ENCODE peak calls at places on chromosome 2, in four cellular contexts. E, L, T and N are unnamed samples. For H3K4me1, the result is how much of the 10 kb centered on the place peaks cover.

GRCh38 chr2:8606226-8606625 is 75.6 kb upstream of the ID2 start:
- DNase-seq in T (no peak), E (peak), L (no peak), N (no peak)

GRCh38 chr2:119683717-119684443 is 4.9 kb downstream of the TMEM177 start:
- DNase-seq in E (no peak), L (peak), T (no peak), N (no peak)

GRCh38 chr2:180291060-180291459 is 284.0 kb upstream of the CWC22 start:
- DNase-seq in T (no peak), L (no peak), E (no peak), N (no peak)

GRCh38 chr2:109707281-109708147 is 86.6 kb upstream of the RGPD5 start:
- DNase-seq in L (no peak), E (no peak), T (no peak), N (no peak)

GRCh38 chr2:216139884-216140283 is 30.7 kb downstream of the XRCC5 start:
- DNase-seq in E (peak), T (peak), L (no peak), N (peak)

GRCh38 chr2:192035731-192036442 is 158.8 kb downstream of the TMEFF2 start:
- DNase-seq in L (no peak), E (no peak), T (no peak), N (no peak)

GRCh38 chr2:148812306-148812705 is 62.7 kb upstream of the KIF5C start:
- DNase-seq in E (no peak), T (no peak), L (no peak), N (peak)

GRCh38 chr2:56132138-56132537 is 51.7 kb upstream of the CCDC85A start:
- DNase-seq in L (no peak), T (peak), E (peak), N (no peak)

GRCh38 chr2:19545507-19545906 is 187.1 kb upstream of the OSR1 start:
- DNase-seq in L (no peak), T (peak), E (no peak), N (no peak)

DNA sequence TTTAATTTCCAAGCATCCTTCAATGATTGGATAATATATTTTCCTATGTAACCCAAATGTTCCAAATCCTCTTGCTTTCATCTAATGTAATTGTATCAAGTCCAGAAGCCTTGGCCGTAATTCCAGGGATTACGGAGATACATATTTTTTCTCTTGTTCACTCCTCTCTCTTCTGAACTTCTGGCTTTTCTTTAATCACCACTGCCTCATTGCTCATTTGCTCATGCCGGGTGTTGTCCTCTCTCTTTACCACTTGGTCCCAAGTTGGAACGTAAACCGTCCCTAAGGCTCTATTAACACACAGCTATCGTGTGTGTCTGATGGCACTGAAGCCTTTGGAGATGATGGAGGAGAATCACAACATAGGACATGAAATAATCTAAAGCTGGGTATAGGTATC is 188.7 kb upstream of the COL3A1 start:
- DNase-seq in L (no peak), E (no peak), T (no peak), N (no peak)
- H3K4me1 ChIP-seq in L (under half), E (under half), T (under half), N (under half)

DNA sequence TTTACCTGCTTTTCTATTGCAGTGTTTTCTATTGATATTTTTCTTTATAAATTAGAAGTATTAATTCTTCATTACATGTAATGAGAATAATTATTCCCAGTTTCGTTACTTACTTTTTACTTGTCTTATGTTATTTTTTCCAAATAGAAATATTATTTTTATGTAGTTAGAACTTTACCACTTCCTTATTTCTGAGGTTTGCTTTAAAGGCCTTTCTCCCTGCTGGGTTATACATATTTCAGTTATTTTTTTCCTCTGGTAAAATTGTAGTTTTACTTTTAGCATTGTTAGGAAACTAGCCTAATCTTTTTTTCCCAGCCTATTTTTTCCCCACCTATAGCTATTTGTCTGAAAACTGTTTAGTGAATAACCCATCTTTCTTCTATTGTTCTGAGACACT is 17.1 kb downstream of the RNF144A start:
- DNase-seq in E (no peak), L (no peak), T (no peak), N (no peak)
- H3K4me1 ChIP-seq in E (under half), L (under half), T (under half), N (half or more)

GRCh38 chr2:46306988-46307655 is 9.9 kb downstream of the EPAS1 start:
- DNase-seq in T (no peak), E (no peak), L (peak), N (no peak)

GRCh38 chr2:46305177-46305576 is 8.0 kb downstream of the EPAS1 start:
- DNase-seq in L (no peak), T (no peak), E (no peak), N (no peak)

GRCh38 chr2:46304635-46305034 is 7.4 kb downstream of the EPAS1 start:
- DNase-seq in T (no peak), L (no peak), E (no peak), N (no peak)

GRCh38 chr2:46305767-46306166 is 8.6 kb downstream of the EPAS1 start:
- DNase-seq in L (no peak), E (no peak), T (no peak), N (no peak)

GRCh38 chr2:46306320-46306719 is 9.1 kb downstream of the EPAS1 start:
- DNase-seq in T (no peak), E (no peak), L (no peak), N (peak)
- H3K4me1 ChIP-seq in T (under half), E (under half), L (under half), N (half or more)

GRCh38 chr2:226098861-226099466 is 699.5 kb downstream of the NYAP2 start:
- DNase-seq in L (no peak), E (no peak), T (no peak), N (no peak)
- H3K4me1 ChIP-seq in L (under half), E (under half), T (under half), N (under half)

GRCh38 chr2:220278022-220278421 is 650.6 kb downstream of the SLC4A3 start:
- DNase-seq in L (no peak), E (no peak), T (no peak), N (no peak)
- H3K4me1 ChIP-seq in L (under half), E (under half), T (under half), N (under half)

DNA sequence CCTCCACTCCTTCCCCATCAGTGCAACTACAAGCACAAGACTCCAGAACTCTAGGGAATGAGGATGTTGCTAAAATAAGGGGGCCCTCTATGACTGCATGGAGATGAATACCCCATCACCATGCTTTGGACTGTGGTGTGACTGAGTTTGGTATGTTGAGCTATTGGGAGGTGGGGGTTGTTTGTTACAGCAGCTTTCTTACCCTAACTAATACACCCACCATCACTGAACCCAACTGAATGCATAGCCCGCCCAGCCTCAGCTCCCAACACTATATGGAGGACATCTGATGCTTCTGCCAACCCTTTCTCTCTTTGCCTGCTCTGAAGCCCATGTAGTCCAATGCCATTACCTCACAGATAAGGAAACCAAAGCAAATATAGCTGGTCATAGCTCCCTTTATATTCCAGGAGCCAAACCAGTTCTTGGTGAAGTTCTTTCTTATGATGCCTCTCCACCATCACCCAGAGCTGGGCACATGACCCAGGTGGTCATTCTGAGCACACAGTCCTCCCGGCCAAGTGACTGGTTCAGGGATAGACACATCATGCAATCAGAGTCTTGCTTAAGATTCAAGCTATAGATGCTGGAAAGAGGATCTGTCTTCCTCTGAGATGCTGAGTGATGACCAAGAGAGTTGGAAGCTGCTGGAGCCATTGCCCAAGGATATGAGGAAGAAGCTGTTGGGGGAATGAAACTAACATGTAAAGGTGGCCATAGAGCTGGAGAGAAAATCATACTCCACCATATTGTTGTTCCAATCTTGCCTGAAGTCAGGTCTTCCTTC is 155.6 kb upstream of the HAAO start:
- DNase-seq in E (no peak), T (no peak), L (no peak), N (no peak)
- H3K4me1 ChIP-seq in E (under half), T (under half), L (under half), N (under half)